ENCODE peak calls at places on chromosomes 4 and X, in seven cellular contexts. One of them, this sample, is unnamed.

GRCh38 chrX:153853180-153853901 is 23.0 kb upstream of the PDZD4 start:
- DNase-seq in hepatocyte: no peak
- DNase-seq in K562: peak
- DNase-seq in thoracic aorta: no peak
- DNase-seq in HCT116: no peak
- DNase-seq in cardiac muscle cell: no peak
- DNase-seq in fibroblast of lung: no peak
- DNase-seq in this sample: no peak

GRCh38 chrX:15202458-15203177 is 67.3 kb downstream of the ASB9 start:
- DNase-seq in fibroblast of lung: peak
- DNase-seq in hepatocyte: no peak
- DNase-seq in K562: no peak
- DNase-seq in thoracic aorta: no peak
- DNase-seq in HCT116: no peak
- DNase-seq in cardiac muscle cell: no peak
- DNase-seq in this sample: no peak

GRCh38 chr4:123017636-123018390 is 95.4 kb upstream of the NUDT6 start:
- DNase-seq in K562: no peak
- DNase-seq in hepatocyte: no peak
- DNase-seq in thoracic aorta: no peak
- DNase-seq in cardiac muscle cell: peak
- DNase-seq in fibroblast of lung: peak
- DNase-seq in HCT116: no peak
- DNase-seq in this sample: no peak

GRCh38 chrX:71619193-71619592 is 882 bp upstream of the CXCR3 start:
- DNase-seq in HCT116: no peak
- DNase-seq in hepatocyte: no peak
- DNase-seq in fibroblast of lung: peak
- DNase-seq in K562: no peak
- DNase-seq in cardiac muscle cell: no peak
- DNase-seq in thoracic aorta: no peak
- DNase-seq in this sample: no peak

GRCh38 chr4:12911723-12912324 is 572.3 kb downstream of the RAB28 start:
- DNase-seq in thoracic aorta: no peak
- DNase-seq in fibroblast of lung: no peak
- DNase-seq in hepatocyte: no peak
- DNase-seq in HCT116: no peak
- DNase-seq in K562: no peak
- DNase-seq in cardiac muscle cell: no peak
- DNase-seq in this sample: no peak

GRCh38 chr4:179709961-179710624 is 2267.9 kb upstream of the AGA start:
- DNase-seq in thoracic aorta: no peak
- DNase-seq in K562: no peak
- DNase-seq in HCT116: no peak
- DNase-seq in cardiac muscle cell: no peak
- DNase-seq in fibroblast of lung: no peak
- DNase-seq in hepatocyte: no peak
- DNase-seq in this sample: no peak

GRCh38 chr4:173556398-173557131 is 26.5 kb upstream of the HAND2 start:
- DNase-seq in cardiac muscle cell: no peak
- DNase-seq in hepatocyte: no peak
- DNase-seq in K562: no peak
- DNase-seq in fibroblast of lung: no peak
- DNase-seq in thoracic aorta: no peak
- DNase-seq in HCT116: no peak
- DNase-seq in this sample: no peak

GRCh38 chr4:80017125-80017854 is 55.7 kb downstream of the ANTXR2 start:
- DNase-seq in fibroblast of lung: peak
- DNase-seq in hepatocyte: no peak
- DNase-seq in cardiac muscle cell: peak
- DNase-seq in HCT116: no peak
- DNase-seq in thoracic aorta: no peak
- DNase-seq in K562: no peak
- DNase-seq in this sample: peak

GRCh38 chr4:55363618-55364420 is 17.8 kb downstream of the SRD5A3 start:
- DNase-seq in fibroblast of lung: no peak
- DNase-seq in hepatocyte: no peak
- DNase-seq in thoracic aorta: no peak
- DNase-seq in cardiac muscle cell: no peak
- DNase-seq in K562: no peak
- DNase-seq in HCT116: no peak
- DNase-seq in this sample: no peak

GRCh38 chrX:130347336-130347735 is 7.6 kb downstream of the SLC25A14 start:
- DNase-seq in thoracic aorta: no peak
- DNase-seq in fibroblast of lung: peak
- DNase-seq in cardiac muscle cell: no peak
- DNase-seq in HCT116: no peak
- DNase-seq in K562: no peak
- DNase-seq in hepatocyte: no peak
- DNase-seq in this sample: no peak

GRCh38 chrX:41442824-41443560 is 4.2 kb upstream of the NYX start:
- DNase-seq in thoracic aorta: no peak
- DNase-seq in HCT116: no peak
- DNase-seq in fibroblast of lung: no peak
- DNase-seq in K562: no peak
- DNase-seq in hepatocyte: no peak
- DNase-seq in cardiac muscle cell: no peak
- DNase-seq in this sample: no peak

GRCh38 chrX:1883772-1884171 is 268.9 kb downstream of the ASMT start:
- DNase-seq in hepatocyte: peak
- DNase-seq in K562: no peak
- DNase-seq in HCT116: no peak
- DNase-seq in cardiac muscle cell: peak
- DNase-seq in thoracic aorta: no peak
- DNase-seq in fibroblast of lung: peak
- DNase-seq in this sample: no peak

GRCh38 chrX:56763556-56764152 is 34.6 kb downstream of the NBDY start:
- DNase-seq in HCT116: no peak
- DNase-seq in hepatocyte: no peak
- DNase-seq in thoracic aorta: no peak
- DNase-seq in cardiac muscle cell: no peak
- DNase-seq in K562: peak
- DNase-seq in fibroblast of lung: peak
- DNase-seq in this sample: no peak

GRCh38 chr4:156972370-156972980 is 876 bp upstream of the PDGFC start:
- DNase-seq in thoracic aorta: no peak
- DNase-seq in hepatocyte: peak
- DNase-seq in fibroblast of lung: no peak
- DNase-seq in K562: no peak
- DNase-seq in HCT116: no peak
- DNase-seq in cardiac muscle cell: no peak
- DNase-seq in this sample: no peak
- H3K27ac ChIP-seq in thoracic aorta: peak
- H3K27ac ChIP-seq in hepatocyte: peak
- H3K27ac ChIP-seq in fibroblast of lung: peak
- H3K27ac ChIP-seq in K562: no peak
- H3K27ac ChIP-seq in HCT116: peak
- H3K27ac ChIP-seq in cardiac muscle cell: no peak
- H3K27ac ChIP-seq in this sample: peak

GRCh38 chr4:10659251-10659650 is 25.3 kb downstream of the CLNK start:
- DNase-seq in cardiac muscle cell: no peak
- DNase-seq in hepatocyte: no peak
- DNase-seq in fibroblast of lung: no peak
- DNase-seq in HCT116: no peak
- DNase-seq in thoracic aorta: no peak
- DNase-seq in K562: no peak
- DNase-seq in this sample: no peak

GRCh38 chr4:10661047-10661446 is 23.5 kb downstream of the CLNK start:
- DNase-seq in hepatocyte: no peak
- DNase-seq in HCT116: no peak
- DNase-seq in thoracic aorta: no peak
- DNase-seq in fibroblast of lung: no peak
- DNase-seq in cardiac muscle cell: no peak
- DNase-seq in K562: no peak
- DNase-seq in this sample: no peak

GRCh38 chr4:10656420-10656819 is 28.1 kb downstream of the CLNK start:
- DNase-seq in cardiac muscle cell: no peak
- DNase-seq in HCT116: no peak
- DNase-seq in K562: no peak
- DNase-seq in thoracic aorta: no peak
- DNase-seq in hepatocyte: no peak
- DNase-seq in fibroblast of lung: peak
- DNase-seq in this sample: no peak

GRCh38 chr4:10656988-10657387 is 27.6 kb downstream of the CLNK start:
- DNase-seq in cardiac muscle cell: no peak
- DNase-seq in hepatocyte: peak
- DNase-seq in fibroblast of lung: peak
- DNase-seq in K562: no peak
- DNase-seq in HCT116: peak
- DNase-seq in thoracic aorta: no peak
- DNase-seq in this sample: peak

GRCh38 chr4:10655968-10656367 is 28.6 kb downstream of the CLNK start:
- DNase-seq in fibroblast of lung: peak
- DNase-seq in cardiac muscle cell: peak
- DNase-seq in thoracic aorta: no peak
- DNase-seq in HCT116: no peak
- DNase-seq in K562: no peak
- DNase-seq in hepatocyte: no peak
- DNase-seq in this sample: peak
- H3K27ac ChIP-seq in fibroblast of lung: no peak
- H3K27ac ChIP-seq in cardiac muscle cell: no peak
- H3K27ac ChIP-seq in thoracic aorta: no peak
- H3K27ac ChIP-seq in HCT116: peak
- H3K27ac ChIP-seq in K562: no peak
- H3K27ac ChIP-seq in hepatocyte: no peak
- H3K27ac ChIP-seq in this sample: no peak

DNA sequence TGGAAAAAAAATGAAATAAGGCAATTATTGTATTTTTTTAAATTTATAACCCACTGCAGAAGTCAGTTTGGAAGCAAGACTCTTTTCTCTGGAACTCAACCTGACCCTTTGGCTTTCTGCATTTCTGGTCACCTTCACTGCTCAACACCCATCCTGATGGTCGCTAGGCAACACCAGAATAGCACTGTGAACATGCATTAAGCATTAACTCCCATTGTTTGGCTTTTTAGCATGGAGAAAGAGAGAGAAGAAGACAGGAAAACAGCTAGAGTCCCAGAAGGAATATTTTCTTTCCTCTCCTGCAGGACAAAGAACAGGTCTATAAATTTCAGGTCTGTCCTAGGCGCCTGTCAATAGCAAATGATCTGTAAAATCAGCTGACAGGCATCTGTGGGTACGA is 137.2 kb upstream of the ETNPPL start:
- DNase-seq in thoracic aorta: no peak
- DNase-seq in cardiac muscle cell: no peak
- DNase-seq in hepatocyte: no peak
- DNase-seq in HCT116: no peak
- DNase-seq in fibroblast of lung: no peak
- DNase-seq in K562: no peak
- DNase-seq in this sample: no peak
- H3K27ac ChIP-seq in thoracic aorta: no peak
- H3K27ac ChIP-seq in cardiac muscle cell: no peak
- H3K27ac ChIP-seq in hepatocyte: no peak
- H3K27ac ChIP-seq in HCT116: no peak
- H3K27ac ChIP-seq in fibroblast of lung: no peak
- H3K27ac ChIP-seq in K562: no peak
- H3K27ac ChIP-seq in this sample: no peak

DNA sequence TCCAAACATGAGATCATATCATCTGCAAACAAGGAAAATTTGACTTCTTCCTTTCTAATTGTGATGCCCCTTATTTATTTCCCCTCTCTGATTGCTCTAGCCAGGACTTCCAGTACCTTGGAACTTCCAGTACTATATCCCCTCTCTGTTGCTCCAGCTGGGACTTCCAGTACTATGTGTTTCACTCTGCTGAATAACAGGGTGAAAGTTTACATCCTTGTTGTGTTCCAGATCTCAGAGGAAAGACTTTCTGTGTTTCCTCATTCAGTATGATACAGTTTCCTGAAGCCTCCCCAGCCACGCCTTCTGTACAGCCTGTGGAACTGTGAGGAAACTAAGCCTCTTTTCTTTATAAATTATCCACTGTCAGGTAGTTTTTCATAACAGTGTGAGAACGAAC is 381.3 kb upstream of the FAM47C start:
- DNase-seq in thoracic aorta: no peak
- DNase-seq in fibroblast of lung: no peak
- DNase-seq in hepatocyte: no peak
- DNase-seq in HCT116: no peak
- DNase-seq in K562: no peak
- DNase-seq in cardiac muscle cell: no peak
- DNase-seq in this sample: no peak
- H3K27ac ChIP-seq in thoracic aorta: no peak
- H3K27ac ChIP-seq in fibroblast of lung: no peak
- H3K27ac ChIP-seq in hepatocyte: no peak
- H3K27ac ChIP-seq in HCT116: no peak
- H3K27ac ChIP-seq in K562: no peak
- H3K27ac ChIP-seq in cardiac muscle cell: no peak
- H3K27ac ChIP-seq in this sample: no peak

DNA sequence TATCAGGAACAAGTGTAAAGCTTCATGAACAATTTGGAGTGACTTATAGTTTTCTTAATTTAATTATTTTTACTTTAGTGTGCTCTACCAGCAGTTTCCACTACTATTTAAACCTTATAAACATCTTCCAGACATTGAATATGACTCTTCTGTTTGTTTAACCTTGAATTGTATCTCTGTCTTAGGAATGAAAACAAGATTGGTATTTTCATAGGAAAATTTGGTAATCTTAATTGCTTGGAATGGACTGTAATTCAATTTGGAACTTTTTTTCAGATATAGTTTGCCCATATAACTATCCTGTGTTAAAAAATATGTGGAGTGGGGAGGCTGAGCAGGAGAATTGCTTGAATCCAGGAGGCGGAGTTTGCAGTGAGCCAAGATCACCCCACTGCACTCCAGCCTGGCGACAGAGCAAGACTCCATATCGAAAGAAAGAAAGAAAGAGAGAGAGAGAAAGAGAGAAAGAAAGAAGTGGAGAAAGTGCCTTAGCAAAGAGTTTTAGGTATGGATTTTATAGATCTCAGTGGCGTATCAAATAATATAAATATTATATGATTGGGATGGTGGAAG is 242.4 kb downstream of the BMPR1B start:
- DNase-seq in cardiac muscle cell: no peak
- DNase-seq in hepatocyte: no peak
- DNase-seq in thoracic aorta: no peak
- DNase-seq in K562: no peak
- DNase-seq in fibroblast of lung: no peak
- DNase-seq in HCT116: no peak
- DNase-seq in this sample: no peak
- H3K27ac ChIP-seq in cardiac muscle cell: no peak
- H3K27ac ChIP-seq in hepatocyte: no peak
- H3K27ac ChIP-seq in thoracic aorta: no peak
- H3K27ac ChIP-seq in K562: no peak
- H3K27ac ChIP-seq in fibroblast of lung: no peak
- H3K27ac ChIP-seq in HCT116: no peak
- H3K27ac ChIP-seq in this sample: no peak

DNA sequence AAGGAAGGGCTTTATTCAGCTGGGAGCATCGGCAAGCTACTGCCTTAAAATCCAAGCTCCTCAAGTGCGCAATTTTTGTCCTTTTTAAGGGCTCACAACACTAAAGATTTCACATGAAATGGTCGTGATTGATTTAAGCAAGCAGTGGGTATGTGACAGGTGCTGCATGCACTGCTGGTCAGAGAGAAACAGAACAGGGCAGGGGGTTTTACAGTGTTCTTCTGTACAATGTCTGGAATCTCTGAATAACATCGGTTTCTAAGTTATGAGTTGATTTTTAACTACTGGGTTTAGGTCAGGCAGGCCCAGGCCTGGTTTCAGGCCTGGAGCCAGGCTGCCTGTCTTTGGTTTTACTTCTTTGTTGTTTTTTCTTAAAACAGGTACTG is 6.0 kb downstream of the UGT2B17 start:
- DNase-seq in K562: no peak
- DNase-seq in fibroblast of lung: no peak
- DNase-seq in hepatocyte: no peak
- DNase-seq in HCT116: no peak
- DNase-seq in cardiac muscle cell: no peak
- DNase-seq in thoracic aorta: no peak
- DNase-seq in this sample: no peak
- H3K27ac ChIP-seq in K562: no peak
- H3K27ac ChIP-seq in fibroblast of lung: no peak
- H3K27ac ChIP-seq in hepatocyte: no peak
- H3K27ac ChIP-seq in HCT116: no peak
- H3K27ac ChIP-seq in cardiac muscle cell: no peak
- H3K27ac ChIP-seq in thoracic aorta: no peak
- H3K27ac ChIP-seq in this sample: peak

GRCh38 chrX:112536544-112536943 is 143.2 kb downstream of the LHFPL1 start:
- DNase-seq in thoracic aorta: no peak
- DNase-seq in K562: no peak
- DNase-seq in HCT116: no peak
- DNase-seq in cardiac muscle cell: no peak
- DNase-seq in fibroblast of lung: peak
- DNase-seq in hepatocyte: no peak
- DNase-seq in this sample: no peak
- H3K27ac ChIP-seq in thoracic aorta: no peak
- H3K27ac ChIP-seq in K562: no peak
- H3K27ac ChIP-seq in HCT116: no peak
- H3K27ac ChIP-seq in cardiac muscle cell: no peak
- H3K27ac ChIP-seq in fibroblast of lung: no peak
- H3K27ac ChIP-seq in hepatocyte: no peak
- H3K27ac ChIP-seq in this sample: no peak

This sample was measured in epithelial cell of prostate.